ENCODE peak calls at places on chromosomes 11 and 22, in six cellular contexts. N, Z, S, W, I and M are unnamed samples.

GRCh38 chr11:66856496-66857233 is at the start of gene LRFN4:
- DNase-seq in W (no peak), I (no peak), S (peak), N (no peak), Z (peak), M (peak)

GRCh38 chr22:46007003-46007847 is 30.3 kb upstream of the WNT7B start:
- DNase-seq in I (peak), Z (no peak), N (no peak), W (no peak), S (peak), M (peak)

GRCh38 chr11:9758676-9759518 is 95.0 kb downstream of the SWAP70 start:
- DNase-seq in I (peak), S (peak), Z (peak), W (peak), N (no peak), M (peak)

GRCh38 chr22:27107824-27108223 is 450.4 kb downstream of the MIAT start:
- DNase-seq in I (peak), S (peak), Z (no peak), N (no peak), W (no peak), M (peak)

GRCh38 chr22:17095538-17095937 is 10.7 kb downstream of the IL17RA start:
- DNase-seq in W (no peak), I (no peak), Z (no peak), S (peak), N (no peak), M (no peak)

GRCh38 chr11:19601235-19601634 is 111.4 kb upstream of the NAV2 start:
- DNase-seq in W (no peak), N (no peak), I (no peak), Z (no peak), S (no peak), M (no peak)

GRCh38 chr22:50083462-50084081 is 1.7 kb downstream of the MLC1 start:
- DNase-seq in W (no peak), Z (no peak), S (no peak), I (no peak), N (no peak), M (no peak)

GRCh38 chr11:66970808-66971442 is 4.2 kb upstream of the C11orf86 start:
- DNase-seq in N (no peak), W (no peak), S (peak), I (peak), Z (no peak), M (no peak)

GRCh38 chr11:70761906-70762196 is 363.5 kb downstream of the CTTN start:
- DNase-seq in Z (no peak), I (no peak), S (no peak), N (no peak), W (no peak), M (no peak)

GRCh38 chr11:94968334-94968958 is 4.9 kb downstream of the CWC15 start:
- DNase-seq in Z (no peak), S (peak), N (no peak), W (no peak), I (peak), M (no peak)

GRCh38 chr11:46342237-46342636 is 5.0 kb upstream of the DGKZ start:
- DNase-seq in I (no peak), W (no peak), Z (no peak), S (no peak), N (no peak), M (no peak)

GRCh38 chr11:121443688-121444275 is 8.3 kb upstream of the SORL1 start:
- DNase-seq in N (no peak), W (no peak), Z (no peak), I (no peak), S (no peak), M (no peak)

GRCh38 chr22:27641049-27641790 is 160.3 kb downstream of the MN1 start:
- DNase-seq in I (no peak), S (no peak), Z (no peak), N (no peak), W (no peak), M (no peak)

GRCh38 chr11:57349491-57350274 is 11.5 kb downstream of the P2RX3 start:
- DNase-seq in I (peak), Z (peak), S (peak), W (peak), N (peak), M (peak)

GRCh38 chr11:92826597-92826996 is 142.9 kb upstream of the MTNR1B start:
- DNase-seq in Z (no peak), S (no peak), I (no peak), W (no peak), N (no peak), M (no peak)

GRCh38 chr22:44136112-44136511 is 44.6 kb upstream of the PARVG start:
- DNase-seq in N (no peak), S (no peak), Z (no peak), W (no peak), I (no peak), M (no peak)

GRCh38 chr11:19698493-19699292 is 13.9 kb upstream of the NAV2 start:
- DNase-seq in I (peak), W (no peak), S (peak), N (no peak), Z (no peak), M (no peak)

GRCh38 chr11:22349446-22349845 is 11.3 kb downstream of the SLC17A6 start:
- DNase-seq in I (no peak), N (no peak), Z (no peak), S (no peak), W (no peak), M (no peak)

GRCh38 chr11:9016916-9017642 is 13.3 kb upstream of the NRIP3 start:
- DNase-seq in W (no peak), I (no peak), S (no peak), Z (no peak), N (no peak), M (no peak)

GRCh38 chr11:68053117-68053516 is 14.3 kb downstream of the TCIRG1 start:
- DNase-seq in I (no peak), Z (no peak), W (no peak), S (no peak), N (no peak), M (no peak)

GRCh38 chr11:132973686-132974085 is 558.6 kb downstream of the OPCML start:
- DNase-seq in Z (no peak), N (no peak), S (no peak), I (no peak), W (no peak), M (no peak)

GRCh38 chr11:96024666-96025065 is 100.8 kb upstream of the MTMR2 start:
- DNase-seq in N (no peak), S (no peak), W (no peak), I (no peak), Z (no peak), M (no peak)

GRCh38 chr11:118128310-118128709 is 24.3 kb downstream of the SCN4B start:
- DNase-seq in I (no peak), S (no peak), W (no peak), N (no peak), Z (no peak), M (no peak)

GRCh38 chr11:85821636-85822035 is 10.7 kb upstream of the SYTL2 start:
- DNase-seq in N (no peak), I (peak), S (no peak), Z (no peak), W (no peak), M (no peak)

GRCh38 chr11:67120881-67121710 is 2.0 kb downstream of the KDM2A start:
- DNase-seq in W (no peak), N (no peak), S (peak), Z (no peak), I (peak), M (no peak)

GRCh38 chr11:20112291-20113146 is 47.8 kb downstream of the DBX1 start:
- DNase-seq in S (peak), I (peak), N (peak), Z (peak), W (no peak), M (peak)

GRCh38 chr11:65590240-65590738 is 5.3 kb downstream of the KCNK7 start:
- DNase-seq in N (no peak), S (no peak), Z (no peak), I (no peak), W (no peak), M (no peak)

GRCh38 chr11:110148775-110149744 is 55.9 kb downstream of the ZC3H12C start:
- DNase-seq in W (no peak), N (no peak), S (peak), Z (no peak), I (peak), M (no peak)

GRCh38 chr11:65743928-65744698 is 23.5 kb upstream of the RNASEH2C start:
- DNase-seq in S (peak), I (peak), N (no peak), Z (no peak), W (no peak), M (no peak)

GRCh38 chr22:21643533-21644357 is 1.6 kb downstream of the SDF2L1 start:
- DNase-seq in Z (no peak), N (no peak), S (no peak), W (no peak), I (no peak), M (no peak)

GRCh38 chr11:44936527-44936926 is 14.2 kb downstream of the TP53I11 start:
- DNase-seq in N (peak), S (peak), W (no peak), Z (peak), I (peak), M (peak)

GRCh38 chr11:125457814-125458343 is 38.2 kb downstream of the FEZ1 start:
- DNase-seq in I (peak), Z (peak), S (peak), W (no peak), N (peak), M (peak)

GRCh38 chr22:37019309-37020191 is at the start of the genes MPST and TST:
- DNase-seq in I (peak), S (peak), N (peak), Z (peak), W (peak), M (peak)